ENCODE peak calls at places on chromosomes 5 and 9, in eight cellular contexts. W is IMR-90, Q is HCT116, H is stomach, I is H9, C is GM23248, U is prostate gland, R is tibial artery. T is an unnamed sample.

GRCh38 chr9:93133641-93134017 is 422 bp downstream of the NINJ1 start:
- DNase-seq in I (no peak), W (peak; percentile 94), R (peak; percentile 86), Q (no peak), C (peak; percentile 96), U (peak; percentile 39), H (peak; percentile 83), T (peak; percentile 73)

GRCh38 chr9:116494815-116495634 is 192.1 kb upstream of the TRIM32 start:
- DNase-seq in W (no peak), R (no peak), H (peak; percentile 43), Q (peak; percentile 35), C (peak; percentile 20), U (no peak), I (peak; percentile 65), T (no peak)

GRCh38 chr5:33684760-33685159 is 207.0 kb downstream of the ADAMTS12 start:
- DNase-seq in U (no peak), R (no peak), I (no peak), C (no peak), W (no peak), H (no peak), Q (no peak), T (no peak)

GRCh38 chr5:170338933-170339779 is 41.6 kb upstream of the LCP2 start:
- DNase-seq in C (no peak), Q (peak; percentile 13), W (no peak), U (no peak), H (peak; percentile 43), I (peak; percentile 76), R (no peak), T (no peak)

GRCh38 chr5:42840279-42840678 is 28.6 kb upstream of the SELENOP start:
- DNase-seq in U (peak; percentile 53), C (peak; percentile 86), I (no peak), W (peak; percentile 58), R (peak; percentile 81), H (peak; percentile 88), Q (no peak), T (peak; percentile 86)

GRCh38 chr9:98603821-98604383 is 104.8 kb downstream of the GABBR2 start:
- DNase-seq in Q (no peak), C (peak; percentile 92), R (no peak), W (peak; percentile 63), I (no peak), H (no peak), U (peak; percentile 9), T (no peak)

GRCh38 chr5:63346451-63346850 is 615.8 kb downstream of the HTR1A start:
- DNase-seq in W (no peak), C (no peak), H (no peak), R (no peak), I (no peak), U (no peak), Q (no peak), T (no peak)

GRCh38 chr9:95224371-95225015 is 93.0 kb downstream of the FANCC start:
- DNase-seq in C (peak; percentile 5), R (no peak), I (no peak), Q (no peak), U (no peak), W (peak; percentile 15), H (no peak), T (no peak)

GRCh38 chr5:140632366-140633080 is 452 bp downstream of the CD14 start:
- DNase-seq in R (peak; percentile 53), C (peak; percentile 73), W (peak; percentile 54), Q (no peak), H (peak; percentile 58), I (no peak), U (peak; percentile 48), T (peak; percentile 61)

GRCh38 chr5:119458911-119459632 is 6.8 kb downstream of the HSD17B4 start:
- DNase-seq in I (peak; percentile 37), C (no peak), U (no peak), R (no peak), H (no peak), Q (no peak), W (no peak), T (no peak)

GRCh38 chr9:136368190-136368589 is 4.6 kb upstream of the DNLZ start:
- DNase-seq in W (no peak), Q (no peak), I (no peak), H (no peak), U (no peak), C (no peak), R (no peak), T (no peak)

GRCh38 chr9:129783516-129784361 is 19.2 kb upstream of the TOR1B start:
- DNase-seq in U (peak; percentile 60), I (peak; percentile 81), C (peak; percentile 84), R (peak; percentile 73), H (peak; percentile 73), W (peak; percentile 75), Q (peak; percentile 68), T (peak; percentile 80)

GRCh38 chr9:95641591-95641990 is 124.8 kb upstream of the PTCH1 start:
- DNase-seq in H (no peak), W (no peak), C (peak; percentile 10), U (no peak), Q (no peak), I (no peak), R (no peak), T (no peak)

GRCh38 chr9:80382523-80382922 is 810.8 kb downstream of the TLE4 start:
- DNase-seq in H (no peak), Q (no peak), I (no peak), C (no peak), U (no peak), R (no peak), W (peak; percentile 1), T (no peak)

GRCh38 chr5:32170303-32171170 is 3.6 kb downstream of the GOLPH3 start:
- DNase-seq in I (no peak), C (peak; percentile 89), R (no peak), Q (no peak), W (peak; percentile 93), H (no peak), U (no peak), T (no peak)

GRCh38 chr5:37723147-37723961 is 116.5 kb downstream of the GDNF start:
- DNase-seq in H (no peak), R (no peak), I (peak; percentile 57), C (peak; percentile 59), Q (peak; percentile 12), W (no peak), U (no peak), T (no peak)

GRCh38 chr9:83800236-83801033 is 17.1 kb downstream of the GKAP1 start:
- DNase-seq in Q (no peak), H (no peak), I (no peak), R (no peak), W (no peak), C (no peak), U (no peak), T (no peak)

GRCh38 chr5:172853355-172853975 is 19.4 kb downstream of the ERGIC1 start:
- DNase-seq in Q (no peak), W (peak; percentile 73), H (no peak), I (no peak), R (peak; percentile 55), C (peak; percentile 69), U (no peak), T (no peak)
- H3K4me1 ChIP-seq in Q (peaks cover 9% of the 10 kb centered on the region), W (peaks cover 43% of the 10 kb centered on the region), H (peaks cover 98% of the 10 kb centered on the region), I (no peaks in the 10 kb centered on the region), R (peaks cover 66% of the 10 kb centered on the region), C (peaks cover 48% of the 10 kb centered on the region), U (peaks cover 31% of the 10 kb centered on the region), T (peaks cover 21% of the 10 kb centered on the region)

DNA sequence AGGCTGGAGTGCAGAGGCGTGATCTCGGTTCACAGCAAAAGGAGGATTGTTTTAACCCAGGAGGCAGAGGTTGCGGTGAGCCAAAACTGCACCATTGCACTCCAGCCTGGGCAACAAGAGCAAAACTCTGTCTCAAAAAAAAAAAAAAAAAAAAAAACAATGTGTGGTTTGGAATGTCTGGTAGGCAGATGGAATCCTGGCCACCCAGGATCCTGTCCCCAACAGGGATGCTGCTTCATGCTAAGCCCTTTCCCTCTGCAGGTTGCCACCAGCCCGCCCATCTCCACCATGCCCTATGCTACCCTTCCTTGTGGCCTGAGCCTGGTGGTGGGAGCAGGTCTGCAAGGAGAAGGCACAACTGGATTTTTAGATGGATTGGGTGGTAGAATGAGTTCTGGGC is 129.7 kb upstream of the HAND1 start:
- DNase-seq in Q (no peak), U (no peak), H (no peak), I (no peak), R (no peak), C (no peak), W (no peak), T (no peak)
- H3K4me1 ChIP-seq in Q (peaks cover 24% of the 10 kb centered on the region), U (peaks cover 4% of the 10 kb centered on the region), H (peaks cover 28% of the 10 kb centered on the region), I (peaks cover 12% of the 10 kb centered on the region), R (peaks cover 24% of the 10 kb centered on the region), C (peaks cover 6% of the 10 kb centered on the region), W (peaks cover 3% of the 10 kb centered on the region), T (no peaks in the 10 kb centered on the region)

DNA sequence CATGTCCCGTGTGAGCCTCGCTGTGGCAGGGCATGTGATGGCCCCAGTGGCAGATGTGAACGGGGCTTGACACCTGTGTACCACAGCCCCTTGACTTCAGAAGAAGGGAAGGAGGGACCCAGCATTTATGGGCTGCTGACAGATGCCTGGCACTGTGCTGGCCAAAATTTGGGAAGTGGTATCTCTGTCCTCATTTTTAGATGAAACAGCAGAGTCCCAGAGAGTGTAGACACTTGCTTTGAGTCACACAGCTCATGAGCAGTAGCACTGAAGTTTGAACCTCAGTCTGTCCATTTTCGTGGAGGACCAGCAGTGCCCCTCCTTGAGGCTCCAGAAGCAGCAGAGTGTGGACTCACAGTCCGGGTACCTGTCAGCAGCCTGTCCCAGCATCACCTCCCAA is 16.5 kb downstream of the NEK6 start:
- DNase-seq in H (no peak), W (no peak), Q (no peak), I (no peak), U (no peak), C (no peak), R (no peak), T (no peak)
- H3K4me1 ChIP-seq in H (peaks cover 88% of the 10 kb centered on the region), W (peaks cover 59% of the 10 kb centered on the region), Q (peaks cover 18% of the 10 kb centered on the region), I (no peaks in the 10 kb centered on the region), U (peaks cover 13% of the 10 kb centered on the region), C (peaks cover 11% of the 10 kb centered on the region), R (peaks cover 79% of the 10 kb centered on the region), T (no peaks in the 10 kb centered on the region)

GRCh38 chr5:72850113-72850512 is 33.7 kb downstream of the TNPO1 start:
- DNase-seq in R (no peak), I (no peak), C (no peak), U (no peak), Q (no peak), H (no peak), W (no peak), T (no peak)

GRCh38 chr5:72855821-72856220 is 39.4 kb downstream of the TNPO1 start:
- DNase-seq in H (no peak), Q (no peak), U (no peak), W (no peak), C (peak; percentile 39), I (no peak), R (no peak), T (no peak)

GRCh38 chr5:72849546-72849945 is 33.1 kb downstream of the TNPO1 start:
- DNase-seq in W (no peak), U (no peak), Q (no peak), R (no peak), I (no peak), C (peak; percentile 33), H (no peak), T (no peak)

GRCh38 chr5:72854419-72854818 is 38.0 kb downstream of the TNPO1 start:
- DNase-seq in H (no peak), C (peak; percentile 45), I (no peak), Q (no peak), U (no peak), R (no peak), W (no peak), T (no peak)

DNA sequence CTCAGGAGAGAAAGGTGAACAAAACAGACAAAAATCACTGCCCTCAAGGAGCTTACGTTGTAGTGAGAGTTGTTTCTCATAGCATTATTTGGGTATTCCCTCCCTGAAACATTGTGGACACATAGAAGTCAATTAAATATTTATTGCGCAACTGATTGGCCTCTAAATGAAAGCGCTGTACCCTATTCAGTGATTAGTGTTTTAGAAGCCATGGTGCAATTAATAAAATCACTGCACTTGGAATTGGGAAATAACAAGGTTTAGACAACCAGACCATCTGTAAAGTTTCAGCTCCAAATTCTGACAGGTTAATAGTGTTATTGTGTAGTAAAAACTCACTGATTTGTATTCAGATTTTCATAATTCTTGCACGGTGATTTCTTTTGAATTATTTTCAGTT is 35.9 kb downstream of the TNPO1 start:
- DNase-seq in C (no peak), I (no peak), W (no peak), H (no peak), U (no peak), R (no peak), Q (no peak), T (no peak)
- H3K4me1 ChIP-seq in C (peaks cover 48% of the 10 kb centered on the region), I (no peaks in the 10 kb centered on the region), W (peaks cover 4% of the 10 kb centered on the region), H (peaks cover 74% of the 10 kb centered on the region), U (peaks cover 8% of the 10 kb centered on the region), R (peaks cover 46% of the 10 kb centered on the region), Q (peaks cover 13% of the 10 kb centered on the region), T (peaks cover 6% of the 10 kb centered on the region)